ENCODE peak calls at places on chromosomes 6 and 20, in five cellular contexts. A, F, N, M and U are unnamed samples.

GRCh38 chr6:15073344-15073789 is 172.5 kb upstream of the JARID2 start:
- DNase-seq in F (no peak), A (peak), M (no peak), N (no peak), U (peak)

GRCh38 chr20:25863536-25864325 is 167.1 kb upstream of the ZNF337 start:
- DNase-seq in A (peak), N (no peak), F (no peak), M (no peak), U (peak)

GRCh38 chr6:17361013-17361412 is 32.4 kb upstream of the CAP2 start:
- DNase-seq in N (no peak), M (no peak), A (no peak), F (no peak), U (peak)

GRCh38 chr6:35754452-35755321 is 17.9 kb downstream of the ARMC12 start:
- DNase-seq in F (no peak), M (no peak), N (no peak), A (peak), U (peak)

GRCh38 chr6:31928672-31928939 is 1.1 kb downstream of the C2 start:
- DNase-seq in F (no peak), A (no peak), N (no peak), M (no peak), U (no peak)

GRCh38 chr20:44730441-44730840 is 15.2 kb upstream of the KCNK15 start:
- DNase-seq in F (no peak), M (no peak), A (peak), N (no peak), U (peak)

GRCh38 chr6:138094260-138094659 is 13.0 kb downstream of the PERP start:
- DNase-seq in A (no peak), M (no peak), N (no peak), F (no peak), U (no peak)

GRCh38 chr6:34304164-34304563 is 55.4 kb upstream of the SMIM29 start:
- DNase-seq in F (no peak), A (no peak), M (no peak), N (no peak), U (no peak)

GRCh38 chr6:34546551-34547321 is 9.4 kb downstream of the SPDEF start:
- DNase-seq in A (peak), F (no peak), M (no peak), N (no peak), U (no peak)